ENCODE peak calls at places on chromosomes 13 and 19, in ten cellular contexts. K is endothelial cell of umbilical vein, D is suprapubic skin, T is heart left ventricle, Z is uterus, R is HCT116, Q is tibial nerve, U is breast epithelium, L is ovary, G is A549. F is an unnamed sample.

GRCh38 chr13:70756088-70756487 is 647.8 kb upstream of the KLHL1 start:
- DNase-seq in K (no peak), D (no peak), T (no peak), Z (no peak), R (no peak), Q (no peak), U (no peak), L (no peak), G (no peak), F (no peak)

GRCh38 chr19:55670280-55671053 is 4.6 kb upstream of the EPN1 start:
- DNase-seq in K (peak; percentile 33), D (peak; percentile 83), T (peak; percentile 61), Z (no peak), R (no peak), Q (no peak), U (no peak), L (no peak), G (peak; percentile 82), F (peak; percentile 20)

GRCh38 chr19:23203841-23204344 is 46.3 kb downstream of the ZNF724 start:
- DNase-seq in K (no peak), D (no peak), T (peak; percentile 27), Z (peak; percentile 31), R (no peak), Q (no peak), U (no peak), L (peak; percentile 22), G (no peak), F (no peak)

GRCh38 chr13:25927363-25927762 is 124.5 kb downstream of the SHISA2 start:
- DNase-seq in K (no peak), D (no peak), T (no peak), Z (no peak), R (no peak), Q (no peak), U (no peak), L (no peak), G (no peak), F (no peak)

GRCh38 chr13:80074143-80074752 is 266.7 kb downstream of the SPRY2 start:
- DNase-seq in K (no peak), D (no peak), T (no peak), Z (no peak), R (no peak), Q (no peak), U (no peak), L (no peak), G (no peak), F (no peak)

GRCh38 chr13:110380359-110381028 is 73.4 kb downstream of the COL4A2 start:
- DNase-seq in K (peak; percentile 23), D (no peak), T (no peak), Z (no peak), R (no peak), Q (no peak), U (no peak), L (no peak), G (peak; percentile 40), F (peak; percentile 98)

GRCh38 chr19:47438793-47439220 is 19.5 kb upstream of the MEIS3 start:
- DNase-seq in K (no peak), D (no peak), T (no peak), Z (no peak), R (no peak), Q (no peak), U (no peak), L (no peak), G (no peak), F (no peak)

GRCh38 chr19:16397791-16398529 is 73.3 kb downstream of the KLF2 start:
- DNase-seq in K (peak; percentile 59), D (no peak), T (no peak), Z (no peak), R (no peak), Q (peak; percentile 51), U (peak; percentile 52), L (no peak), G (no peak), F (no peak)

GRCh38 chr19:31356587-31357314 is 7.5 kb upstream of the TSHZ3 start:
- DNase-seq in K (no peak), D (no peak), T (peak; percentile 40), Z (no peak), R (no peak), Q (no peak), U (no peak), L (no peak), G (no peak), F (no peak)

GRCh38 chr13:113777311-113778260 is 18.6 kb downstream of the TMEM255B start:
- DNase-seq in K (no peak), D (no peak), T (no peak), Z (no peak), R (no peak), Q (no peak), U (no peak), L (no peak), G (no peak), F (peak; percentile 17)

GRCh38 chr19:31946491-31946890 is 398.9 kb upstream of the ZNF507 start:
- DNase-seq in K (no peak), D (no peak), T (peak; percentile 20), Z (no peak), R (no peak), Q (peak; percentile 14), U (no peak), L (no peak), G (no peak), F (no peak)

GRCh38 chr13:112874751-112875300 is 94.2 kb upstream of the MCF2L start:
- DNase-seq in K (no peak), D (peak; percentile 54), T (no peak), Z (no peak), R (no peak), Q (no peak), U (no peak), L (no peak), G (no peak), F (no peak)

GRCh38 chr13:101945435-101945834 is 456.4 kb downstream of the FGF14 start:
- DNase-seq in K (no peak), D (no peak), T (no peak), Z (no peak), R (no peak), Q (no peak), U (no peak), L (no peak), G (peak; percentile 7), F (no peak)

GRCh38 chr19:8069116-8069973 is 16.8 kb downstream of the CCL25 start:
- DNase-seq in K (no peak), D (no peak), T (no peak), Z (no peak), R (no peak), Q (no peak), U (no peak), L (no peak), G (peak; percentile 45), F (no peak)

GRCh38 chr13:102555914-102556553 is 40.8 kb upstream of the TPP2 start:
- DNase-seq in K (peak; percentile 52), D (no peak), T (no peak), Z (no peak), R (peak; percentile 21), Q (no peak), U (no peak), L (no peak), G (peak; percentile 30), F (peak; percentile 26)

GRCh38 chr13:31234729-31235128 is 35.0 kb downstream of the B3GLCT start:
- DNase-seq in K (no peak), D (no peak), T (no peak), Z (no peak), R (no peak), Q (no peak), U (no peak), L (no peak), G (peak; percentile 11), F (no peak)

DNA sequence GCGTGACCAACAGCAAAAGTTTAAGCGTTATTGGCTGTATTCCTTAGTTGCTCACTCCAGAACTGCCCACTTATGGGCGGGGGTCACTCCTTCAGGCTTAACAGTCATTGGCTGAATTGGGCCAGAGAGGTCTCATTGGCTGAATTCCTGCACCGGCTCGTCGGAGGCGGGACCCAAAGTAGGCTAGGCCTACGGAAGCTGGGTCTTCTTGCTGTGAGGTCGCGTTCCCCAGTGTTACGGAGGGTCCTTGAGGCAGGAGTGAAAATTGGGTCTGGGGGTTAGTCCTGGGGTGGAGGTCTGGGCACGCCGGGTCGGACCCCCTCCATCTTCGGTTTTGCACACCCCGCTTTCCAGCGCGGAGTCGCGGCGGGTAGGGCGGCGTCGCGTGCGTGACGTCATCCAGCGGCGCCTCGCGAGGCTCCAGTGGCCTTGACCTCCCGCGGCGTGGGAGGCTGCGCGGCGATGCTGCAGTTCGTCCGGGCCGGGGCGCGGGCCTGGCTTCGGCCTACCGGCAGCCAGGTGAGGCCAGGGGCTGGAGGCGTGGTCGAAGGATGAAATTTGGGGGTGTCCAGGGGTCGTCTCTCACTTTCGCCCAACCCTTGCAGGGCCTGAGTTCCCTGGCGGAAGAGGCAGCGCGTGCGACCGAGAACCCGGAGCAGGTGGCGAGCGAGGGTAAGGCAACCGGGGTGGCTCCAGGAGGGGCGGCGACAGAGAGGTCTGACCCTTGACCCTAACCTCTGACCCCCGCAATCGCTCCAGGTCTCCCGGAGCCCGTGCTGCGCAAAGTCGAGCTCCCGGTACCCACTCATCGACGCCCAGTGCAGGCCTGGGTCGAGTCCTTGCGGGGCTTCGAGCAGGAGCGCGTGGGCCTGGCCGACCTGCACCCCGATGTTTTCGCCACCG is at the start of gene MRPL4:
- DNase-seq in K (peak; percentile 99), D (peak; percentile 98), T (peak; percentile 96), Z (peak; percentile 95), R (peak; percentile 97), Q (peak; percentile 94), U (peak; percentile 98), L (peak; percentile 95), G (peak; percentile 97), F (peak; percentile 99)
- TF ChIP-seq POLR2A in K (peak; percentile 72), D (no peak), T (no peak), Z (no peak), R (no peak), Q (peak; percentile 53), U (no peak), L (no peak), G (peak; percentile 52), F (no peak)

DNA sequence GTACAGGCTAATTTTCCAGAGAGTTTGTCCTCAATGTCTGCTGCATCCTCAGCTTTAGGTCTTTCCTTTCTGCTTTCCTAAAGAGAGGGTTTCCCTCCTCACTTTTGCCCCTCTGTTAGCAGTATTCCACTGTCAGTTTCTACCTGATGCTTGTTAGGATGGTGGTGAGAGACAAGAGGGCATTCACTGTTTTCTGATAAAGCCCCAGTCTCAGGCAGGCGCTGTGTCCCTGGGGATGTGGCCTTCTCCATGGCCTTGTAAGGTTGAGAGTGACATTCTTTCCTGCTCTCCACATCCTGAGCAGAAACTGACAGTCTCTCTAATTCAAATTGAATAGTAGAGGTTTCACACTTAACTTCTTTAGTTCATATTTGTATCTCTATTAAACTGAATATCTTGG is 14.9 kb downstream of the C13orf42 start:
- DNase-seq in K (no peak), D (no peak), T (no peak), Z (no peak), R (no peak), Q (no peak), U (no peak), L (no peak), G (no peak), F (no peak)
- TF ChIP-seq POLR2A in K (no peak), D (no peak), T (no peak), Z (no peak), R (no peak), Q (no peak), U (no peak), L (no peak), G (no peak), F (no peak)

GRCh38 chr13:95676100-95676774 is 702 bp upstream of the DNAJC3 start:
- DNase-seq in K (peak; percentile 71), D (no peak), T (no peak), Z (no peak), R (peak; percentile 22), Q (no peak), U (peak; percentile 25), L (no peak), G (peak; percentile 34), F (peak; percentile 39)
- TF ChIP-seq POLR2A in K (no peak), D (no peak), T (no peak), Z (no peak), R (no peak), Q (no peak), U (no peak), L (no peak), G (no peak), F (no peak)

GRCh38 chr13:50618206-50618605 is 225.3 kb downstream of the DLEU7 start:
- DNase-seq in K (no peak), D (no peak), T (no peak), Z (no peak), R (no peak), Q (no peak), U (no peak), L (no peak), G (no peak), F (no peak)
- TF ChIP-seq POLR2A in K (no peak), D (no peak), T (no peak), Z (no peak), R (no peak), Q (no peak), U (no peak), L (no peak), G (no peak), F (no peak)